ENCODE peak calls at places on chromosomes 7 and 10, in four cellular contexts. A, T, P and Z are unnamed samples.

GRCh38 chr10:98338318-98338717 is 70.3 kb upstream of the LOXL4 start:
- DNase-seq in A (peak), T (no peak), P (no peak), Z (no peak)

GRCh38 chr10:72310636-72311035 is 36.9 kb downstream of the DDIT4 start:
- DNase-seq in A (no peak), T (no peak), P (no peak), Z (no peak)

GRCh38 chr10:126521354-126521753 is 133.1 kb upstream of the ADAM12 start:
- DNase-seq in A (no peak), T (no peak), P (no peak), Z (no peak)

GRCh38 chr10:113907166-113907565 is 52.7 kb downstream of the NHLRC2 start:
- DNase-seq in A (no peak), T (no peak), P (no peak), Z (no peak)

GRCh38 chr7:75980126-75980864 is 14.1 kb downstream of the TMEM120A start:
- DNase-seq in A (no peak), T (no peak), P (no peak), Z (no peak)

GRCh38 chr7:107044347-107045194 is at the start of gene PRKAR2B:
- DNase-seq in A (peak), T (peak), P (peak), Z (peak)

GRCh38 chr10:92845926-92846325 is 2.4 kb upstream of the EXOC6 start:
- DNase-seq in A (no peak), T (no peak), P (no peak), Z (no peak)

GRCh38 chr10:25858076-25858475 is 76.0 kb upstream of the MYO3A start:
- DNase-seq in A (no peak), T (no peak), P (no peak), Z (no peak)

GRCh38 chr7:110529175-110529574 is 561.8 kb upstream of the LRRN3 start:
- DNase-seq in A (no peak), T (no peak), P (no peak), Z (no peak)

GRCh38 chr7:78161781-78162180 is 363.2 kb downstream of the PHTF2 start:
- DNase-seq in A (no peak), T (no peak), P (no peak), Z (no peak)

GRCh38 chr7:121123028-121123427 is 134.5 kb downstream of the CPED1 start:
- DNase-seq in A (no peak), T (no peak), P (no peak), Z (no peak)

GRCh38 chr10:79938728-79939380 is 10.1 kb downstream of the SFTPD start:
- DNase-seq in A (peak), T (peak), P (no peak), Z (no peak)

GRCh38 chr7:155418941-155419755 is 38.8 kb upstream of the EN2 start:
- DNase-seq in A (no peak), T (no peak), P (no peak), Z (no peak)

GRCh38 chr10:6702030-6702429 is 122.0 kb upstream of the PRKCQ start:
- DNase-seq in A (no peak), T (no peak), P (no peak), Z (no peak)

GRCh38 chr7:75656740-75657139 is 82.0 kb downstream of the HIP1 start:
- DNase-seq in A (no peak), T (no peak), P (no peak), Z (no peak)

GRCh38 chr7:36906448-36906847 is 182.2 kb upstream of the AOAH start:
- DNase-seq in A (no peak), T (no peak), P (no peak), Z (no peak)

GRCh38 chr10:6140965-6141295 is 52.1 kb downstream of the RBM17 start:
- DNase-seq in A (no peak), T (no peak), P (no peak), Z (no peak)

GRCh38 chr10:6059506-6059905 is 2.7 kb downstream of the IL2RA start:
- DNase-seq in A (no peak), T (no peak), P (no peak), Z (no peak)

GRCh38 chr10:129168660-129169059 is 298.4 kb upstream of the MGMT start:
- DNase-seq in A (no peak), T (no peak), P (no peak), Z (no peak)

GRCh38 chr10:122821808-122822207 is 23.8 kb downstream of the CUZD1 start:
- DNase-seq in A (no peak), T (no peak), P (no peak), Z (no peak)

GRCh38 chr7:45399069-45399468 is 175.1 kb upstream of the ADCY1 start:
- DNase-seq in A (no peak), T (no peak), P (no peak), Z (no peak)

GRCh38 chr10:77081411-77082010 is 556.1 kb downstream of the KCNMA1 start:
- DNase-seq in A (no peak), T (no peak), P (no peak), Z (no peak)

GRCh38 chr7:92714767-92715166 is 121.6 kb downstream of the CDK6 start:
- DNase-seq in A (no peak), T (no peak), P (no peak), Z (no peak)

GRCh38 chr10:128011059-128011979 is 104.4 kb downstream of the PTPRE start:
- DNase-seq in A (peak), T (peak), P (peak), Z (peak)

GRCh38 chr10:12784646-12785045 is 216.9 kb downstream of the CCDC3 start:
- DNase-seq in A (no peak), T (no peak), P (no peak), Z (no peak)

GRCh38 chr10:12785338-12785934 is 216.1 kb downstream of the CCDC3 start:
- DNase-seq in A (no peak), T (no peak), P (no peak), Z (no peak)

GRCh38 chr10:12783326-12783725 is 218.2 kb downstream of the CCDC3 start:
- DNase-seq in A (no peak), T (no peak), P (no peak), Z (no peak)

GRCh38 chr10:12780634-12781601 is 220.6 kb downstream of the CCDC3 start:
- DNase-seq in A (no peak), T (no peak), P (no peak), Z (no peak)

GRCh38 chr10:12782537-12782936 is 219.0 kb downstream of the CCDC3 start:
- DNase-seq in A (no peak), T (peak), P (peak), Z (peak)
- TF ChIP-seq CTCF in A (no peak), T (peak), P (peak), Z (peak)

GRCh38 chr10:12448340-12448728 is 99.0 kb downstream of the CAMK1D start:
- DNase-seq in A (no peak), T (no peak), P (no peak), Z (no peak)
- H3K4me3 ChIP-seq in A (no peak), T (peak), P (no peak), Z (no peak)

DNA sequence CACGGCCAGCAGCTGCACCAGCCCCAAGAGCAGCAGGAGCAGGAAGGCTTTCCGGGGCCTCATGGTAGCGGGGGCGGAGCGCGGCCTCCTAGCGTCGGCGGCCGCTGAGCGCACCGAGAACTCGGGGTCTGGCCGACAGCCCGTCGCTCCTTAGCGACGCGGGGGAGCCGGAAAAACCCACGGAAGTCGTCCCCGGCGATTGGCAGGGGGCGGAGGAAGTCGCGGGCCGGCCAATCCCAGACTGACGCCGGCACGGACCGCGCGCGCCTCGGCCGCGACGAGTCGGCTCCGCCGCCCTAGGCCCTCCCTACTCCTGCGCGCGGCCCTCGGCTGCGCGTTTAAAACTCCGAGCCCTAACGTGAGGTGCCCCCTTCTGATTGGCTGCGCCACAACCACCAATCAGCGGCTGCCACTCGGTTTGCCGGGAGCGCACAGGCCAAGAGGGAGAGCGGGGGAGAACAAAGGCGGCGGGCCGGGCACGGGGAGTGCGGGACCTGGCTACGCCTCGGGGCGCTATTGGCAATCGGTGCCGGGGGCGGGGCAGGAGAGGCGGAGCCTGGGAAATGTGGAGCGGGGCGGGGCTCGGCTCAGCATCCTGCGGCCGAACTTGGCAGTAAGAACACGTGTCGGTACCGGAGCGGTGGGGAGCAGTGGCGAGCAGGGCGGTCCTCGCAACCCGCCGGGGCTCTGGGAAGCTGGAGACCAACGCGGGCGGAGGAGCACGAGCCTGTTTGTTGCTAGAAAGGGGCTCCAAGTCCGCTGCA is at the start of gene PDIA4:
- DNase-seq in A (peak), T (peak), P (peak), Z (peak)
- TF ChIP-seq CTCF in A (no peak), T (peak), P (no peak), Z (no peak)

GRCh38 chr7:99679032-99679399 is 780 bp downstream of the CYP3A5 start:
- DNase-seq in A (no peak), T (no peak), P (peak), Z (no peak)

GRCh38 chr7:99677646-99678045 is 2.1 kb downstream of the CYP3A5 start:
- DNase-seq in A (no peak), T (no peak), P (no peak), Z (no peak)

GRCh38 chr7:99672571-99672970 is 7.2 kb downstream of the CYP3A5 start:
- DNase-seq in A (no peak), T (no peak), P (no peak), Z (no peak)

GRCh38 chr7:99677013-99677412 is 2.8 kb downstream of the CYP3A5 start:
- DNase-seq in A (no peak), T (no peak), P (no peak), Z (no peak)

DNA sequence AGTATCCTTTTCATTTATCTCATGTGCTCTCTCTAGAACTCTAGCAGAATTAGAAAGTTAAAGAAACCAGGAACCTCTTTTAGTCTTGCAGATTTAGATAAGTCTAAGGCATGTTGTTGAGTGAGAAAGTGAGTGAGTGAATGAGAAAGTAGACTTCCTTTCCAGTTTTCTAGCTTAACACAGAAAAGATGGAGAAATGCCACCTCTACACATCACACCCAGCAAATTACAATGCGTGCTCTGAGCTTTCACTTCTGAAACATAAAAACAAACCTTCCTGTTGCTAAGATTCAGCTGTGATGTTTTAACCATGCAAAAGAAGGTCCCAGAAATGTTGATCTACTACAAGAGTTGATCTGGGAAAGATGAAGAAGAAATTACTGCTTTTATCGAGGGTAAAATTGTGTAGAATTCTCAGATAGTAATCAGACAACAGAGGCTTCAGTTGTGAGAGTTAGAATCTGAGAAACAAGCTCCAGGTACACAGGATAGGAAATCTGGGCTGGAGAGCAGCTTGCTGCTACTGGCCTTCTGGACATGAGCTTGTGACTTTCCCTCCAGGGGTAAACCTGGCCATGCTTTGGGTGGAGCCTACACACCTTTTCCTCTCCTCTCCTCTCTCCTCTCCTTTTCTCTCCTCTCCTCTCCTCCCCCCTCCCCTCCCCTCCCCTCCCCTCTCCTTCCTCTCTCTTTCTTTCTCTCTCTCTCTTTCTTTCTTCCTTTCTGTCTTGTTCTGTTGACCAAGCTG is 4.6 kb downstream of the CYP3A5 start:
- DNase-seq in A (no peak), T (no peak), P (no peak), Z (no peak)
- H3K4me3 ChIP-seq in A (no peak), T (no peak), P (no peak), Z (no peak)

GRCh38 chr10:30028452-30029045 is 30.8 kb downstream of the JCAD start:
- DNase-seq in A (no peak), T (no peak), P (no peak), Z (no peak)

GRCh38 chr10:30026578-30026977 is 32.8 kb downstream of the JCAD start:
- DNase-seq in A (no peak), T (no peak), P (no peak), Z (no peak)

GRCh38 chr10:30028006-30028441 is 31.4 kb downstream of the JCAD start:
- DNase-seq in A (no peak), T (peak), P (peak), Z (peak)

GRCh38 chr10:30026080-30026479 is 33.3 kb downstream of the JCAD start:
- DNase-seq in A (no peak), T (no peak), P (no peak), Z (no peak)

DNA sequence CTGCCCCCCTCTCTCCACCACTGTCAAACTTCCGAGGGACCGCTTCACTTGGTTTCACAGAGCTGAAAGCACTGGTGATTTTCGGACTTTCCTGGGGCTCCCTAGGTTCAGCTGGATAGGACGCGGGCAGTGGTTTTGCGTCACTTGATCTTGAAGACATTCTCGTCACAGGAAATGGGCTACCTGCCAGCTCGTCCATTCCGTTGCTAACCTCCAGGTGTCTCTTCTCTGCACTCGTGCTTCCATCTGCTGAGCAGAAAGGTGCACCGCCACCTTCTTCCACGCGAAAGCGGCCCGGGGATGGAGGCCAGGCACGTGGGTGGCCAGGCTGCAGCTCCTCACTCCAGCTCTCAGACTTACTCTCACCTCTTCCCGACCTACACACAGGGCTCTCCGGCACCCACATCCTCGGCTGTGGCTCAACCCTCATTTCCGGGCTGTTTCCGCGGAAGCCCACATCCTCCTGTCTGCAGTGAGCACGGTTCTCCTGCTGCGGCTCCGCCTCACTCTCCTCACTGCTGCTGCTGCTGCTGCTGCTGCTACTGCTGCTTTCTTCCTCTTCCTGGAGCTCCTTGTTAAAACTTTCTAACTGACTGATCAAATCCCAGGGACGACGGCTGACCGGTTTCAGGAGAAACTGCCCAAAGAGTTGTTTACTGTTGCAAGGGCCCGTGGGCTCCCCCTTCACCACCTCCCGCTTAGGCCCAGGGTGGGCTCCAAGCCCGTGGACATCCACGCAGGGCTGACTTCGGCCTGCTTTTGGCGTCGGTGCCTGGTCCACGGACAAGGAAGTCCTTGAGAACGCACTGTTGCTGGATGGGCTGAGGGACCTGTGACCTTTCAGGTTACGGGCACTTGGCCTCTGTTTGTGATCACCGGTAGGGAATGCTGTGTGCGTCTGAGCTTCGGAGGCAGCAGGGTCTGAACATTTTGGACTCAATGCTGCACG is 32.1 kb downstream of the JCAD start:
- DNase-seq in A (peak), T (peak), P (peak), Z (peak)
- TF ChIP-seq CTCF in A (no peak), T (peak), P (no peak), Z (peak)

GRCh38 chr7:12370249-12370648 is 33.4 kb downstream of the VWDE start:
- DNase-seq in A (no peak), T (no peak), P (no peak), Z (no peak)
- H3K4me3 ChIP-seq in A (no peak), T (no peak), P (no peak), Z (no peak)

GRCh38 chr7:42137431-42137830 is 99.6 kb downstream of the GLI3 start:
- DNase-seq in A (no peak), T (no peak), P (no peak), Z (no peak)

GRCh38 chr7:42135728-42136127 is 101.3 kb downstream of the GLI3 start:
- DNase-seq in A (no peak), T (no peak), P (no peak), Z (no peak)

GRCh38 chr7:42137941-42138340 is 99.1 kb downstream of the GLI3 start:
- DNase-seq in A (no peak), T (no peak), P (no peak), Z (no peak)

GRCh38 chr7:42139751-42140150 is 97.3 kb downstream of the GLI3 start:
- DNase-seq in A (no peak), T (no peak), P (no peak), Z (no peak)

GRCh38 chr7:42138691-42139090 is 98.3 kb downstream of the GLI3 start:
- DNase-seq in A (no peak), T (no peak), P (no peak), Z (no peak)
- TF ChIP-seq CTCF in A (no peak), T (no peak), P (no peak), Z (no peak)

DNA sequence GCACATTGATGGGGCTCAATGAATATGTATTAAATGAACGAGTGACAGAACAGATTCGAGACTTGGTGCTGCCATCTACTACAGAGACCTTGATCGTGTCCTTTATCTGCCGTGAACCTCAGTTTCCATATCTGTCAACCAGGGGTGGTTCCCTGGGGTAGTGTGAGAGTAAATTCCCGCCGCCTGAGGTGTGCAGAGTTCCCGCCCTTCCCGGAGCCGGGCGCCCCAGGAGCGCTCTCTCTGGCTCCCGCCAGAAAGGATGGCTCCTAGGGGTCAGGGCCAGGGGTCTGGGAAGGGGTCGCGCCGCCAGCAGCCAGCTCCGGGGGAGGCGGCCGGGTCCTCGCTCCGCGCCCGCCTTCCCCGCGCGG is 333 bp upstream of the PLCE1 start:
- DNase-seq in A (no peak), T (no peak), P (no peak), Z (no peak)
- H3K4me3 ChIP-seq in A (no peak), T (peak), P (no peak), Z (no peak)

GRCh38 chr10:73948947-73949633 is 38.2 kb downstream of the PLAU start:
- DNase-seq in A (no peak), T (no peak), P (no peak), Z (no peak)

GRCh38 chr10:73953665-73954064 is 42.7 kb downstream of the PLAU start:
- DNase-seq in A (no peak), T (no peak), P (no peak), Z (peak)

GRCh38 chr10:73946253-73947145 is 35.6 kb downstream of the PLAU start:
- DNase-seq in A (no peak), T (no peak), P (no peak), Z (no peak)

GRCh38 chr10:73950155-73950554 is 39.2 kb downstream of the PLAU start:
- DNase-seq in A (no peak), T (no peak), P (no peak), Z (no peak)

GRCh38 chr10:73950569-73950968 is 39.6 kb downstream of the PLAU start:
- DNase-seq in A (no peak), T (no peak), P (no peak), Z (no peak)
- TF ChIP-seq CTCF in A (no peak), T (no peak), P (no peak), Z (no peak)